ENCODE peak calls at places on chromosome 6, in five cellular contexts. N, M, X, W and J are unnamed samples.

GRCh38 chr6:144284474-144284752 is 722 bp upstream of the UTRN start:
- DNase-seq in N (no peak), M (no peak), X (no peak), W (no peak), J (no peak)

GRCh38 chr6:11367638-11368199 is 135.3 kb upstream of the NEDD9 start:
- DNase-seq in N (no peak), M (no peak), X (no peak), W (no peak), J (no peak)

GRCh38 chr6:324729-325125 is 32.4 kb downstream of the DUSP22 start:
- DNase-seq in N (no peak), M (no peak), X (peak), W (no peak), J (no peak)

GRCh38 chr6:169827372-169827771 is 76.0 kb downstream of the ERMARD start:
- DNase-seq in N (no peak), M (no peak), X (no peak), W (no peak), J (no peak)

GRCh38 chr6:76876922-76877553 is 586.3 kb downstream of the HTR1B start:
- DNase-seq in N (peak), M (peak), X (no peak), W (no peak), J (no peak)

GRCh38 chr6:6008648-6009421 is 2.1 kb upstream of the NRN1 start:
- DNase-seq in N (peak), M (peak), X (peak), W (no peak), J (peak)

GRCh38 chr6:44243345-44243744 is 3.6 kb upstream of the HSP90AB1 start:
- DNase-seq in N (no peak), M (no peak), X (no peak), W (no peak), J (no peak)

GRCh38 chr6:27847706-27848105 is 64.5 kb downstream of the OR2B2 start:
- DNase-seq in N (peak), M (no peak), X (no peak), W (no peak), J (no peak)

GRCh38 chr6:167933847-167934246 is 63.6 kb upstream of the KIF25 start:
- DNase-seq in N (no peak), M (no peak), X (no peak), W (no peak), J (no peak)

GRCh38 chr6:168524644-168525043 is 83.7 kb downstream of the SMOC2 start:
- DNase-seq in N (no peak), M (no peak), X (no peak), W (no peak), J (peak)

GRCh38 chr6:154614101-154614500 is 103.6 kb upstream of the CNKSR3 start:
- DNase-seq in N (peak), M (no peak), X (no peak), W (no peak), J (no peak)

GRCh38 chr6:12947191-12947795 is 230.7 kb downstream of the PHACTR1 start:
- DNase-seq in N (no peak), M (no peak), X (no peak), W (no peak), J (no peak)

GRCh38 chr6:6556738-6557503 is 31.6 kb upstream of the LY86 start:
- DNase-seq in N (peak), M (peak), X (no peak), W (no peak), J (no peak)

GRCh38 chr6:70707893-70708292 is 40.2 kb downstream of the SMAP1 start:
- DNase-seq in N (no peak), M (no peak), X (no peak), W (no peak), J (no peak)